ENCODE peak calls at places on chromosomes 3 and 15, in seven cellular contexts. One of them, this sample, is unnamed.

GRCh38 chr15:45231864-45232562 is 20.0 kb upstream of the SLC28A2 start:
- DNase-seq in kidney tubule cell: no peak
- DNase-seq in mucosa of gallbladder: no peak
- DNase-seq in stomach: no peak
- DNase-seq in left ventricle myocardium inferior: no peak
- DNase-seq in endothelial cell: no peak
- DNase-seq in T-helper 17 cell: no peak
- DNase-seq in this sample: no peak

GRCh38 chr15:88605507-88606436 is 15.4 kb upstream of the AEN start:
- DNase-seq in kidney tubule cell: peak; percentile 24
- DNase-seq in mucosa of gallbladder: no peak
- DNase-seq in stomach: peak; percentile 50
- DNase-seq in left ventricle myocardium inferior: peak; percentile 50
- DNase-seq in endothelial cell: peak; percentile 61
- DNase-seq in T-helper 17 cell: no peak
- DNase-seq in this sample: no peak

GRCh38 chr3:2826453-2826852 is 283.7 kb downstream of the IL5RA start:
- DNase-seq in kidney tubule cell: no peak
- DNase-seq in mucosa of gallbladder: no peak
- DNase-seq in stomach: no peak
- DNase-seq in left ventricle myocardium inferior: no peak
- DNase-seq in endothelial cell: no peak
- DNase-seq in T-helper 17 cell: no peak
- DNase-seq in this sample: no peak

GRCh38 chr3:29275309-29275708 is 5.6 kb upstream of the RBMS3 start:
- DNase-seq in kidney tubule cell: no peak
- DNase-seq in mucosa of gallbladder: no peak
- DNase-seq in stomach: no peak
- DNase-seq in left ventricle myocardium inferior: peak; percentile 16
- DNase-seq in endothelial cell: no peak
- DNase-seq in T-helper 17 cell: no peak
- DNase-seq in this sample: no peak

GRCh38 chr15:70342141-70342540 is 244.4 kb upstream of the TLE3 start:
- DNase-seq in kidney tubule cell: no peak
- DNase-seq in mucosa of gallbladder: peak; percentile 8
- DNase-seq in stomach: no peak
- DNase-seq in left ventricle myocardium inferior: no peak
- DNase-seq in endothelial cell: no peak
- DNase-seq in T-helper 17 cell: no peak
- DNase-seq in this sample: no peak

GRCh38 chr3:129010316-129010956 is 9.3 kb downstream of the EFCC1 start:
- DNase-seq in kidney tubule cell: no peak
- DNase-seq in mucosa of gallbladder: no peak
- DNase-seq in stomach: no peak
- DNase-seq in left ventricle myocardium inferior: no peak
- DNase-seq in endothelial cell: no peak
- DNase-seq in T-helper 17 cell: no peak
- DNase-seq in this sample: no peak

GRCh38 chr3:62238431-62238830 is 134.9 kb downstream of the FEZF2 start:
- DNase-seq in kidney tubule cell: no peak
- DNase-seq in mucosa of gallbladder: no peak
- DNase-seq in stomach: no peak
- DNase-seq in left ventricle myocardium inferior: no peak
- DNase-seq in endothelial cell: no peak
- DNase-seq in T-helper 17 cell: no peak
- DNase-seq in this sample: no peak

GRCh38 chr3:69196876-69197275 is 74.5 kb upstream of the LMOD3 start:
- DNase-seq in kidney tubule cell: no peak
- DNase-seq in mucosa of gallbladder: no peak
- DNase-seq in stomach: no peak
- DNase-seq in left ventricle myocardium inferior: no peak
- DNase-seq in endothelial cell: no peak
- DNase-seq in T-helper 17 cell: no peak
- DNase-seq in this sample: no peak

GRCh38 chr15:31975446-31976229 is 54.7 kb upstream of the CHRNA7 start:
- DNase-seq in kidney tubule cell: peak; percentile 39
- DNase-seq in mucosa of gallbladder: no peak
- DNase-seq in stomach: no peak
- DNase-seq in left ventricle myocardium inferior: no peak
- DNase-seq in endothelial cell: no peak
- DNase-seq in T-helper 17 cell: no peak
- DNase-seq in this sample: no peak

GRCh38 chr3:121769246-121769645 is 19.7 kb upstream of the GOLGB1 start:
- DNase-seq in kidney tubule cell: no peak
- DNase-seq in mucosa of gallbladder: no peak
- DNase-seq in stomach: no peak
- DNase-seq in left ventricle myocardium inferior: no peak
- DNase-seq in endothelial cell: no peak
- DNase-seq in T-helper 17 cell: no peak
- DNase-seq in this sample: no peak

GRCh38 chr15:72070817-72071447 is 47.0 kb downstream of the MYO9A start:
- DNase-seq in kidney tubule cell: no peak
- DNase-seq in mucosa of gallbladder: no peak
- DNase-seq in stomach: no peak
- DNase-seq in left ventricle myocardium inferior: no peak
- DNase-seq in endothelial cell: no peak
- DNase-seq in T-helper 17 cell: no peak
- DNase-seq in this sample: no peak

GRCh38 chr15:66894986-66895780 is 170.2 kb upstream of the SMAD3 start:
- DNase-seq in kidney tubule cell: peak; percentile 24
- DNase-seq in mucosa of gallbladder: no peak
- DNase-seq in stomach: no peak
- DNase-seq in left ventricle myocardium inferior: no peak
- DNase-seq in endothelial cell: no peak
- DNase-seq in T-helper 17 cell: no peak
- DNase-seq in this sample: peak; percentile 78

GRCh38 chr15:85554852-85555521 is 174.6 kb downstream of the AKAP13 start:
- DNase-seq in kidney tubule cell: no peak
- DNase-seq in mucosa of gallbladder: no peak
- DNase-seq in stomach: no peak
- DNase-seq in left ventricle myocardium inferior: no peak
- DNase-seq in endothelial cell: no peak
- DNase-seq in T-helper 17 cell: no peak
- DNase-seq in this sample: no peak

GRCh38 chr3:44814751-44815150 is 47.0 kb upstream of the TMEM42 start:
- DNase-seq in kidney tubule cell: no peak
- DNase-seq in mucosa of gallbladder: no peak
- DNase-seq in stomach: no peak
- DNase-seq in left ventricle myocardium inferior: no peak
- DNase-seq in endothelial cell: no peak
- DNase-seq in T-helper 17 cell: no peak
- DNase-seq in this sample: no peak

GRCh38 chr3:25589104-25589782 is 75.5 kb downstream of the TOP2B start:
- DNase-seq in kidney tubule cell: no peak
- DNase-seq in mucosa of gallbladder: peak; percentile 5
- DNase-seq in stomach: no peak
- DNase-seq in left ventricle myocardium inferior: no peak
- DNase-seq in endothelial cell: no peak
- DNase-seq in T-helper 17 cell: no peak
- DNase-seq in this sample: no peak

GRCh38 chr3:184524981-184525336 is 36.6 kb upstream of the EPHB3 start:
- DNase-seq in kidney tubule cell: no peak
- DNase-seq in mucosa of gallbladder: no peak
- DNase-seq in stomach: no peak
- DNase-seq in left ventricle myocardium inferior: no peak
- DNase-seq in endothelial cell: no peak
- DNase-seq in T-helper 17 cell: no peak
- DNase-seq in this sample: no peak

GRCh38 chr3:10000686-10001085 is 14.0 kb upstream of the EMC3 start:
- DNase-seq in kidney tubule cell: no peak
- DNase-seq in mucosa of gallbladder: no peak
- DNase-seq in stomach: peak; percentile 13
- DNase-seq in left ventricle myocardium inferior: no peak
- DNase-seq in endothelial cell: no peak
- DNase-seq in T-helper 17 cell: no peak
- DNase-seq in this sample: no peak

GRCh38 chr3:129039271-129040038 is 21.1 kb upstream of the GP9 start:
- DNase-seq in kidney tubule cell: peak; percentile 6
- DNase-seq in mucosa of gallbladder: no peak
- DNase-seq in stomach: peak; percentile 69
- DNase-seq in left ventricle myocardium inferior: no peak
- DNase-seq in endothelial cell: no peak
- DNase-seq in T-helper 17 cell: no peak
- DNase-seq in this sample: no peak

This sample was measured in A172.